ENCODE peak calls at places on chromosome 19, in ten cellular contexts. X is suprapubic skin, O is HL-60, F is SK-N-SH, E is transverse colon, L is sigmoid colon, I is endothelial cell of umbilical vein, W is breast epithelium, T is H1, Y is esophagus muscularis mucosa. B is an unnamed sample.
A peak's percentile ranks its signal among the peaks of the same experiment; 100 is the strongest.

GRCh38 chr19:48490980-48491792 is 20.4 kb downstream of the LMTK3 start:
- DNase-seq in Y (no peak), F (peak; percentile 82), E (peak; percentile 66), I (no peak), L (no peak), T (peak; percentile 87), X (no peak), O (no peak), W (no peak), B (peak; percentile 56)

GRCh38 chr19:18460313-18460712 is 22.4 kb upstream of the ISYNA1 start:
- DNase-seq in I (no peak), O (no peak), W (no peak), L (peak; percentile 94), X (no peak), E (peak; percentile 66), T (no peak), F (no peak), Y (peak; percentile 94), B (peak; percentile 63)

GRCh38 chr19:28486934-28487333 is 726.0 kb downstream of the UQCRFS1 start:
- DNase-seq in L (no peak), Y (no peak), T (no peak), F (no peak), X (no peak), E (no peak), W (no peak), I (no peak), O (no peak), B (no peak)

GRCh38 chr19:50252111-50252886 is 48.9 kb downstream of the MYH14 start:
- DNase-seq in W (no peak), O (no peak), E (peak; percentile 26), T (peak; percentile 92), F (peak; percentile 65), X (no peak), L (no peak), I (peak; percentile 25), Y (no peak), B (no peak)

GRCh38 chr19:11325544-11325943 is 13.9 kb downstream of the RAB3D start:
- DNase-seq in F (no peak), X (no peak), L (no peak), Y (no peak), I (no peak), O (no peak), W (no peak), E (no peak), T (no peak), B (no peak)

GRCh38 chr19:7734220-7735203 is 2.6 kb upstream of the CLEC4G start:
- DNase-seq in X (no peak), L (peak; percentile 30), W (no peak), E (no peak), F (no peak), I (no peak), O (peak; percentile 70), Y (no peak), T (no peak), B (no peak)

GRCh38 chr19:5394907-5395505 is 54.4 kb upstream of the PTPRS start:
- DNase-seq in W (no peak), T (peak; percentile 72), X (no peak), E (no peak), F (no peak), L (no peak), I (no peak), Y (no peak), O (no peak), B (no peak)

GRCh38 chr19:7908078-7908699 is 4.5 kb downstream of the MAP2K7 start:
- DNase-seq in X (no peak), I (no peak), F (no peak), Y (no peak), L (no peak), T (no peak), E (no peak), W (no peak), O (no peak), B (no peak)

GRCh38 chr19:34336781-34337271 is 28.2 kb upstream of the GPI start:
- DNase-seq in T (no peak), O (peak; percentile 22), L (no peak), X (no peak), Y (no peak), F (peak; percentile 52), E (no peak), W (no peak), I (peak; percentile 68), B (no peak)

GRCh38 chr19:11260996-11261395 is 1.3 kb downstream of the DOCK6 start:
- DNase-seq in W (no peak), I (no peak), O (no peak), F (no peak), Y (no peak), T (no peak), X (no peak), L (no peak), E (no peak), B (no peak)

GRCh38 chr19:38559428-38560401 is 58.0 kb downstream of the MAP4K1 start:
- DNase-seq in W (no peak), I (no peak), O (no peak), F (no peak), Y (no peak), E (no peak), T (no peak), X (no peak), L (no peak), B (no peak)

DNA sequence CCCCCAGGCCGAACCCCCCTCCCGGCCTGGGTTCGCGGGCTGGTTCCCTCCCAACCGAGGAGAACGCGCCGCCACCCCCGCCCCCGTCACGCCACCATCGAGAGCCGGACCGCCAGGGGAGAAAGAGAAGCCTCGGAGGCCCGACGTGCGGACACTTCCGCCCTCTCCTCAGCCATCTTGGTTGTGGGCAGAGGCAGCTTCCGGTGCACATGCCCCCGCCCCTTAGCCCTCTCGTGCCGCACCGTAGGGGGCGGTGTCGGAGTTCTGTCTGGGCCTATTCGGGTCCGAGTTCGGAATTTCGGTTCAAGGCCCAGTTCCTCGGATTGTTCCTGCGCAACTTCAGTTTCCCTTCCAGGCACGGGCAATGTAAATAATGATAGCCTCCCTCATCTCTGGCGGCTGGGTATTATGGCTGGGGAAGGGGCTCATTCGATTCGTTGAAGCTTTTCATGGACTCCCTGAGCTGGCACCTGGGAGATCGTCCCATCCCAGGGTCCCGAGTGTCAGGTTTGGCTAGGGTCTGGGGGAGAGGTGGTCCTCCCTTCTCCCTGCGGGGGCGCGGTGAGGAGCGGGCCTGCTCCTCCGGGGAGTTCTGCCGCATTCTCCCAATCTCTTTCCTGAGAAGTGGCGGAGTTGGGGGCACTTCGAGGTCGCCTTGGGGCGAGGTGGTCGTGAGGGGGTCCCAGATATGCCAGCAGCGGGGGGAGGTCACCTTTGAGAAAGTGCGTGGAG is at the start of the genes IER2 and STX10:
- DNase-seq in Y (peak; percentile 99), T (peak; percentile 91), F (peak; percentile 92), L (peak; percentile 99), W (peak; percentile 97), E (peak; percentile 96), X (peak; percentile 99), I (peak; percentile 96), O (peak; percentile 96), B (peak; percentile 95)
- H3K4me3 ChIP-seq in Y (peak within 1 kb of the TSS; percentile 92), T (peak within 1 kb of the TSS; percentile 96), F (peak within 1 kb of the TSS; percentile 94), L (peak within 1 kb of the TSS; percentile 64), W (peak within 1 kb of the TSS; percentile 84), E (peak within 1 kb of the TSS; percentile 83), X (peak within 1 kb of the TSS; percentile 79), I (peak within 1 kb of the TSS; percentile 50), O (peak within 1 kb of the TSS; percentile 71), B (peak within 1 kb of the TSS; percentile 92)

GRCh38 chr19:2544576-2545415 is 68.9 kb downstream of the GADD45B start:
- DNase-seq in T (no peak), L (peak; percentile 64), F (no peak), O (no peak), Y (no peak), E (no peak), W (no peak), I (no peak), X (no peak), B (no peak)

GRCh38 chr19:2547033-2547680 is 71.2 kb downstream of the GADD45B start:
- DNase-seq in E (no peak), Y (no peak), X (no peak), I (no peak), L (peak; percentile 61), O (no peak), T (no peak), W (no peak), F (no peak), B (no peak)

GRCh38 chr19:2548966-2549365 is 73.0 kb downstream of the GADD45B start:
- DNase-seq in I (no peak), X (no peak), Y (no peak), T (no peak), L (peak; percentile 61), F (no peak), W (no peak), O (no peak), E (no peak), B (no peak)

GRCh38 chr19:2547721-2548120 is 71.8 kb downstream of the GADD45B start:
- DNase-seq in Y (no peak), T (no peak), F (no peak), L (peak; percentile 60), I (no peak), W (no peak), O (no peak), X (no peak), E (no peak), B (no peak)

GRCh38 chr19:2546128-2547032 is 70.5 kb downstream of the GADD45B start:
- DNase-seq in Y (peak; percentile 96), X (peak; percentile 93), F (no peak), I (peak; percentile 52), E (peak; percentile 64), L (peak; percentile 91), O (peak; percentile 88), W (peak; percentile 82), T (peak; percentile 73), B (peak; percentile 64)
- TF ChIP-seq POLR2AphosphoS5 in Y (peak; percentile 55), X (no peak), F (no peak), I (peak; percentile 51), E (peak; percentile 47), L (peak; percentile 69), O (peak; percentile 95), W (peak; percentile 24), T (no peak), B (peak; percentile 54)

DNA sequence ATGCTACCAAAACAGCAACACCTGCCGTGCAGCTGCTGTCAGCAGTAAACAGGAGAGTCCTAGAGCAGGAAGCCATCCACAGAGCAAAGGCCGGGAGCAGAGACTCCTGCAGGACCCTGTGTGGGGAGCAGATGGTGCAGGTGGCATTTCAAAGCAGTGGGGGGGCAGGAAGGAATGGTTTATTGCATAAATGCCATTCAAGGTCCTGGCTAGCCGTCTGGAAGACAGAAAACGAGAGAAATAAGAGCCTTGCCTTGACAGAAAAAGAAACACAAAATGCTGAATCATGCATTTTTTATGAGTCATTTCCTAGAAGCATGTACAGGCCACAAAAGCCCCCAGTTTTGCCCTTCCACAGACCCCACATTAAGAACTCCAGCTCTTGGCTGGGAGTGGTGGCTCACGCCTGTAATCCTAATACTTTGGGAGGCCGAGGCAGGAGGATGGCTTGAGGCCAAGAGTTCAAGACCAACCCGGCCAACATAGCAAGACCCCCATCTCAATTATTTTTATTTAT is 5.4 kb downstream of the RSPH6A start:
- DNase-seq in O (no peak), Y (no peak), X (no peak), T (no peak), L (no peak), I (peak; percentile 70), F (no peak), W (no peak), E (no peak), B (no peak)
- H3K27ac ChIP-seq in O (no peak overlapping the region), Y (no peak overlapping the region), X (no peak overlapping the region), T (no peak overlapping the region), L (no peak overlapping the region), I (peak overlapping the region; percentile 59), F (peak overlapping the region; percentile 67), W (no peak overlapping the region), E (no peak overlapping the region), B (no peak overlapping the region)

DNA sequence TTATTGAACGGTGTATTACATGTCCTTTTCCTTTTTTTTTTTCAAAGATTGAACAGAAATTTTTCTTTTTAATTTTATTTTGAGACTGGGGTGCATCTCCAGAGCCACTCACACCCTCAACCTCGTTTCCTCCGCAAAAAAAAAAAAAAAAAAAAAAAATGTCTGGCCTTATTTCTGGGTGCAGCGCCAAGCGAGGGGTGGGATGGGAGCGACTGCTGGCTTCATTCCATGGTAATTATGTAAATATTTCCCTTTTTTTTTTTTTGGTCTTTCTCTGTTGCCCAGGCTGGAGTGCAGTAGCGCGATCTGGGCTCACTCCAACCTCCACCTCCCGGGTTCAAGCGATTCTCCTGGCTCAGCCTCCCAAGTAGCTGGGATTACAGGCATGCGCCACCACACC is 36.9 kb downstream of the ZSWIM4 start:
- DNase-seq in O (no peak), E (no peak), X (no peak), T (no peak), Y (no peak), F (no peak), L (peak; percentile 58), W (no peak), I (no peak), B (no peak)
- H3K4me3 ChIP-seq in O (no peak overlapping the region), E (no peak overlapping the region), X (no peak overlapping the region), T (no peak overlapping the region), Y (no peak overlapping the region), F (no peak overlapping the region), L (no peak overlapping the region), W (no peak overlapping the region), I (no peak overlapping the region), B (no peak overlapping the region)